ENCODE peak calls at places on chromosome 13, in four cellular contexts. One of them, this sample, is unnamed.
A peak's percentile ranks its signal among the peaks of the same experiment; 100 is the strongest.

GRCh38 chr13:81012031-81012430 is 671.1 kb upstream of the SPRY2 start:
- DNase-seq in tibial nerve: no peak
- DNase-seq in central memory CD4-positive, alpha-beta T cell: no peak
- DNase-seq in activated naive CD8-positive, alpha-beta T cell treated with anti-CD3 and anti-CD28 coated beads, Interleukin-2, amount 50 U/mL, for 24 hours: no peak
- DNase-seq in this sample: no peak

GRCh38 chr13:105345116-105345515 is 1190.3 kb downstream of the EFNB2 start:
- DNase-seq in tibial nerve: no peak
- DNase-seq in central memory CD4-positive, alpha-beta T cell: no peak
- DNase-seq in activated naive CD8-positive, alpha-beta T cell treated with anti-CD3 and anti-CD28 coated beads, Interleukin-2, amount 50 U/mL, for 24 hours: no peak
- DNase-seq in this sample: no peak

GRCh38 chr13:25181597-25181996 is 9.5 kb upstream of the AMER2 start:
- DNase-seq in tibial nerve: no peak
- DNase-seq in central memory CD4-positive, alpha-beta T cell: no peak
- DNase-seq in activated naive CD8-positive, alpha-beta T cell treated with anti-CD3 and anti-CD28 coated beads, Interleukin-2, amount 50 U/mL, for 24 hours: no peak
- DNase-seq in this sample: no peak

GRCh38 chr13:39941236-39941635 is 285.8 kb downstream of the COG6 start:
- DNase-seq in tibial nerve: no peak
- DNase-seq in central memory CD4-positive, alpha-beta T cell: no peak
- DNase-seq in activated naive CD8-positive, alpha-beta T cell treated with anti-CD3 and anti-CD28 coated beads, Interleukin-2, amount 50 U/mL, for 24 hours: no peak
- DNase-seq in this sample: no peak

GRCh38 chr13:98285317-98285716 is 108.2 kb upstream of the RNF113B start:
- DNase-seq in tibial nerve: no peak
- DNase-seq in central memory CD4-positive, alpha-beta T cell: no peak
- DNase-seq in activated naive CD8-positive, alpha-beta T cell treated with anti-CD3 and anti-CD28 coated beads, Interleukin-2, amount 50 U/mL, for 24 hours: no peak
- DNase-seq in this sample: no peak

GRCh38 chr13:99660101-99660500 is 158.8 kb downstream of the TM9SF2 start:
- DNase-seq in tibial nerve: no peak
- DNase-seq in central memory CD4-positive, alpha-beta T cell: no peak
- DNase-seq in activated naive CD8-positive, alpha-beta T cell treated with anti-CD3 and anti-CD28 coated beads, Interleukin-2, amount 50 U/mL, for 24 hours: no peak
- DNase-seq in this sample: no peak

GRCh38 chr13:44218501-44219240 is 155.0 kb upstream of the SERP2 start:
- DNase-seq in tibial nerve: peak; percentile 72
- DNase-seq in central memory CD4-positive, alpha-beta T cell: no peak
- DNase-seq in activated naive CD8-positive, alpha-beta T cell treated with anti-CD3 and anti-CD28 coated beads, Interleukin-2, amount 50 U/mL, for 24 hours: no peak
- DNase-seq in this sample: no peak

GRCh38 chr13:113547248-113547971 is 37.1 kb upstream of the TFDP1 start:
- DNase-seq in tibial nerve: no peak
- DNase-seq in central memory CD4-positive, alpha-beta T cell: no peak
- DNase-seq in activated naive CD8-positive, alpha-beta T cell treated with anti-CD3 and anti-CD28 coated beads, Interleukin-2, amount 50 U/mL, for 24 hours: no peak
- DNase-seq in this sample: no peak

GRCh38 chr13:83975668-83976165 is 93.4 kb upstream of the SLITRK1 start:
- DNase-seq in tibial nerve: no peak
- DNase-seq in central memory CD4-positive, alpha-beta T cell: no peak
- DNase-seq in activated naive CD8-positive, alpha-beta T cell treated with anti-CD3 and anti-CD28 coated beads, Interleukin-2, amount 50 U/mL, for 24 hours: no peak
- DNase-seq in this sample: no peak

GRCh38 chr13:29908411-29908810 is 58.0 kb upstream of the UBL3 start:
- DNase-seq in tibial nerve: peak; percentile 55
- DNase-seq in central memory CD4-positive, alpha-beta T cell: no peak
- DNase-seq in activated naive CD8-positive, alpha-beta T cell treated with anti-CD3 and anti-CD28 coated beads, Interleukin-2, amount 50 U/mL, for 24 hours: no peak
- DNase-seq in this sample: no peak

GRCh38 chr13:97369269-97369893 is 64.6 kb upstream of the RAP2A start:
- DNase-seq in tibial nerve: no peak
- DNase-seq in central memory CD4-positive, alpha-beta T cell: peak; percentile 22
- DNase-seq in activated naive CD8-positive, alpha-beta T cell treated with anti-CD3 and anti-CD28 coated beads, Interleukin-2, amount 50 U/mL, for 24 hours: no peak
- DNase-seq in this sample: no peak

GRCh38 chr13:19927117-19927734 is 31.3 kb upstream of the ZMYM2 start:
- DNase-seq in tibial nerve: no peak
- DNase-seq in central memory CD4-positive, alpha-beta T cell: peak; percentile 26
- DNase-seq in activated naive CD8-positive, alpha-beta T cell treated with anti-CD3 and anti-CD28 coated beads, Interleukin-2, amount 50 U/mL, for 24 hours: no peak
- DNase-seq in this sample: peak; percentile 16

GRCh38 chr13:101181076-101181685 is 235.1 kb downstream of the NALCN start:
- DNase-seq in tibial nerve: no peak
- DNase-seq in central memory CD4-positive, alpha-beta T cell: no peak
- DNase-seq in activated naive CD8-positive, alpha-beta T cell treated with anti-CD3 and anti-CD28 coated beads, Interleukin-2, amount 50 U/mL, for 24 hours: no peak
- DNase-seq in this sample: no peak

GRCh38 chr13:96229356-96229755 is 139.4 kb downstream of the HS6ST3 start:
- DNase-seq in tibial nerve: no peak
- DNase-seq in central memory CD4-positive, alpha-beta T cell: no peak
- DNase-seq in activated naive CD8-positive, alpha-beta T cell treated with anti-CD3 and anti-CD28 coated beads, Interleukin-2, amount 50 U/mL, for 24 hours: no peak
- DNase-seq in this sample: peak; percentile 35

GRCh38 chr13:88932950-88933349 is 1261.8 kb downstream of the SLITRK5 start:
- DNase-seq in tibial nerve: no peak
- DNase-seq in central memory CD4-positive, alpha-beta T cell: no peak
- DNase-seq in activated naive CD8-positive, alpha-beta T cell treated with anti-CD3 and anti-CD28 coated beads, Interleukin-2, amount 50 U/mL, for 24 hours: no peak
- DNase-seq in this sample: no peak

GRCh38 chr13:44108345-44108858 is 228.7 kb downstream of the LACC1 start:
- DNase-seq in tibial nerve: no peak
- DNase-seq in central memory CD4-positive, alpha-beta T cell: no peak
- DNase-seq in activated naive CD8-positive, alpha-beta T cell treated with anti-CD3 and anti-CD28 coated beads, Interleukin-2, amount 50 U/mL, for 24 hours: no peak
- DNase-seq in this sample: no peak